ENCODE peak calls at places on chromosomes 2 and 18, in five cellular contexts. One of them, this sample, is unnamed.

GRCh38 chr2:74516070-74516633 is 1.9 kb downstream of the TLX2 start:
- DNase-seq in astrocyte of the cerebellum: no peak
- DNase-seq in astrocyte: no peak
- DNase-seq in cardiac muscle cell: peak
- DNase-seq in colonic mucosa: peak
- DNase-seq in this sample: no peak

GRCh38 chr2:71277536-71278103 is 50.7 kb upstream of the PAIP2B start:
- DNase-seq in astrocyte of the cerebellum: no peak
- DNase-seq in astrocyte: peak
- DNase-seq in cardiac muscle cell: peak
- DNase-seq in colonic mucosa: peak
- DNase-seq in this sample: no peak

GRCh38 chr2:75466708-75467311 is 93.9 kb downstream of the EVA1A start:
- DNase-seq in astrocyte of the cerebellum: peak
- DNase-seq in astrocyte: no peak
- DNase-seq in cardiac muscle cell: peak
- DNase-seq in colonic mucosa: peak
- DNase-seq in this sample: peak

GRCh38 chr2:237720444-237720843 is 78.1 kb upstream of the RBM44 start:
- DNase-seq in astrocyte of the cerebellum: no peak
- DNase-seq in astrocyte: no peak
- DNase-seq in cardiac muscle cell: no peak
- DNase-seq in colonic mucosa: no peak
- DNase-seq in this sample: no peak

GRCh38 chr2:241842620-241843211 is 16.0 kb downstream of the PDCD1 start:
- DNase-seq in astrocyte of the cerebellum: no peak
- DNase-seq in astrocyte: no peak
- DNase-seq in cardiac muscle cell: no peak
- DNase-seq in colonic mucosa: no peak
- DNase-seq in this sample: no peak

GRCh38 chr2:219689676-219690628 is 62.5 kb downstream of the SLC4A3 start:
- DNase-seq in astrocyte of the cerebellum: peak
- DNase-seq in astrocyte: peak
- DNase-seq in cardiac muscle cell: peak
- DNase-seq in colonic mucosa: peak
- DNase-seq in this sample: peak

GRCh38 chr18:37251679-37252078 is 313.9 kb downstream of the CELF4 start:
- DNase-seq in astrocyte of the cerebellum: no peak
- DNase-seq in astrocyte: no peak
- DNase-seq in cardiac muscle cell: no peak
- DNase-seq in colonic mucosa: no peak
- DNase-seq in this sample: no peak

GRCh38 chr18:44896817-44897216 is 216.1 kb downstream of the SETBP1 start:
- DNase-seq in astrocyte of the cerebellum: no peak
- DNase-seq in astrocyte: no peak
- DNase-seq in cardiac muscle cell: no peak
- DNase-seq in colonic mucosa: no peak
- DNase-seq in this sample: no peak

GRCh38 chr2:56009758-56010534 is 86.4 kb upstream of the EFEMP1 start:
- DNase-seq in astrocyte of the cerebellum: peak
- DNase-seq in astrocyte: peak
- DNase-seq in cardiac muscle cell: peak
- DNase-seq in colonic mucosa: no peak
- DNase-seq in this sample: peak

GRCh38 chr2:233430651-233431050 is 76.4 kb downstream of the DGKD start:
- DNase-seq in astrocyte of the cerebellum: no peak
- DNase-seq in astrocyte: no peak
- DNase-seq in cardiac muscle cell: no peak
- DNase-seq in colonic mucosa: no peak
- DNase-seq in this sample: no peak

GRCh38 chr2:207149253-207150213 is 16.2 kb downstream of the KLF7 start:
- DNase-seq in astrocyte of the cerebellum: no peak
- DNase-seq in astrocyte: peak
- DNase-seq in cardiac muscle cell: peak
- DNase-seq in colonic mucosa: no peak
- DNase-seq in this sample: peak

GRCh38 chr18:24054130-24054529 is 39.6 kb downstream of the TTC39C start:
- DNase-seq in astrocyte of the cerebellum: peak
- DNase-seq in astrocyte: peak
- DNase-seq in cardiac muscle cell: no peak
- DNase-seq in colonic mucosa: no peak
- DNase-seq in this sample: no peak

GRCh38 chr2:20175267-20175666 is 49.7 kb downstream of the SDC1 start:
- DNase-seq in astrocyte of the cerebellum: no peak
- DNase-seq in astrocyte: no peak
- DNase-seq in cardiac muscle cell: no peak
- DNase-seq in colonic mucosa: no peak
- DNase-seq in this sample: no peak

GRCh38 chr2:104965900-104966299 is 72.0 kb upstream of the MRPS9 start:
- DNase-seq in astrocyte of the cerebellum: no peak
- DNase-seq in astrocyte: no peak
- DNase-seq in cardiac muscle cell: no peak
- DNase-seq in colonic mucosa: no peak
- DNase-seq in this sample: no peak

GRCh38 chr2:149122521-149122920 is 84.0 kb downstream of the LYPD6B start:
- DNase-seq in astrocyte of the cerebellum: no peak
- DNase-seq in astrocyte: no peak
- DNase-seq in cardiac muscle cell: no peak
- DNase-seq in colonic mucosa: no peak
- DNase-seq in this sample: no peak

GRCh38 chr2:72723769-72724370 is 102.0 kb downstream of the EXOC6B start:
- DNase-seq in astrocyte of the cerebellum: no peak
- DNase-seq in astrocyte: no peak
- DNase-seq in cardiac muscle cell: peak
- DNase-seq in colonic mucosa: no peak
- DNase-seq in this sample: no peak

GRCh38 chr2:34533585-34534225 is 934.6 kb upstream of the FAM98A start:
- DNase-seq in astrocyte of the cerebellum: no peak
- DNase-seq in astrocyte: no peak
- DNase-seq in cardiac muscle cell: no peak
- DNase-seq in colonic mucosa: no peak
- DNase-seq in this sample: no peak

GRCh38 chr2:128783193-128783671 is 464.6 kb upstream of the HS6ST1 start:
- DNase-seq in astrocyte of the cerebellum: no peak
- DNase-seq in astrocyte: no peak
- DNase-seq in cardiac muscle cell: no peak
- DNase-seq in colonic mucosa: peak
- DNase-seq in this sample: no peak

GRCh38 chr2:232901711-232902578 is 31.9 kb downstream of the SNORC start:
- DNase-seq in astrocyte of the cerebellum: peak
- DNase-seq in astrocyte: peak
- DNase-seq in cardiac muscle cell: no peak
- DNase-seq in colonic mucosa: no peak
- DNase-seq in this sample: peak

GRCh38 chr2:3173031-3173430 is 204.6 kb downstream of the EIPR1 start:
- DNase-seq in astrocyte of the cerebellum: no peak
- DNase-seq in astrocyte: no peak
- DNase-seq in cardiac muscle cell: no peak
- DNase-seq in colonic mucosa: no peak
- DNase-seq in this sample: no peak

GRCh38 chr2:100676346-100676745 is 113.6 kb downstream of the PDCL3 start:
- DNase-seq in astrocyte of the cerebellum: no peak
- DNase-seq in astrocyte: no peak
- DNase-seq in cardiac muscle cell: no peak
- DNase-seq in colonic mucosa: no peak
- DNase-seq in this sample: no peak

GRCh38 chr2:172865422-172865821 is 129.8 kb downstream of the RAPGEF4 start:
- DNase-seq in astrocyte of the cerebellum: no peak
- DNase-seq in astrocyte: no peak
- DNase-seq in cardiac muscle cell: no peak
- DNase-seq in colonic mucosa: no peak
- DNase-seq in this sample: peak
- TF ChIP-seq CTCF in astrocyte of the cerebellum: no peak
- TF ChIP-seq CTCF in astrocyte: peak
- TF ChIP-seq CTCF in cardiac muscle cell: peak
- TF ChIP-seq CTCF in colonic mucosa: no peak
- TF ChIP-seq CTCF in this sample: peak

DNA sequence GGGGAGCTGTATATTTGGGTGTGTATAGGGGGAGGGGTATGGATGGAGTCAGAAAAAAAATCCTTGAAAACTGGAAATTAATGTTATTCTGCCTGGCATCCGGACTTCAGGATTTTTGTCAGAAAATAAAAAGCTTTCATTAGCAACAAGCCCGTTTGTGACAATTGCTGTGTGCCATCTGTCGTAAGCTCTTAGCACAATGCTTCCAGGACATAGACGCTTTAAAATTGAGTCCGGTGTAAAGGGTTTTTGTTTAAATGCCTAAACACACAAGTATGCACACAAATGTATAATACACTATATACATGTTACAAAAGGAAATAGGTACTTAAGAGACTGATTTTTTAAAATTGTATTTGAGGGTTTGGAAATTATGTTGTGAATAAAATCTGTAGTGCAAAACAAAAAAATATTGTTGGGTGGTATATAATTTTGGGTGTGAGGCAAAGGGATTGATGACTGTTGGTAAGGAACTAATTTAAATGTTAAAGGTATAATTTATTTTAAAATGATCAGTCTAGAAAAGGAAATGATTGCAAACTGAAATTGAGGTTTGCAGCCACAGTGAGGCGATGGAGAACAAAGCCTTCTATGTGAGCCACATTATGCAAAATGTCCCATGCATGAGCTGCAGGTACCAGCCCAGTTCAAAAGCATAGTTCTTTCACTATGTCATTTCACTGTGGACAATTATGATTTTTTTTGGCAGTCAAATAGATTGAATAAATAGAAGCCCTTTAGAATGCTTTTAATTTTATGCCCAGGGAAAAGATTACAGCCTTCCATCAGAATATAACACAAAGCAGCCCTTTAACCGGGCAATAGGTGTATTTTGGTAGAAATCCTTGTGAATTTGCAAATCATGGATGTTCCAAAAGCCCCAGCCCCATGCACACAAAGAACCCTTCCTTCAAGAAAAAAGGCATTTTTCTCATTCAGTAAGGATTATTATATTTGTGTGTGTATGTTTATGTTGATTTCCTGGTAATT is 1.5 kb downstream of the MAP2 start:
- DNase-seq in astrocyte of the cerebellum: peak
- DNase-seq in astrocyte: peak
- DNase-seq in cardiac muscle cell: peak
- DNase-seq in colonic mucosa: no peak
- DNase-seq in this sample: peak
- H3K4me3 ChIP-seq in astrocyte of the cerebellum: peak
- H3K4me3 ChIP-seq in astrocyte: peak
- H3K4me3 ChIP-seq in cardiac muscle cell: no peak
- H3K4me3 ChIP-seq in colonic mucosa: no peak
- H3K4me3 ChIP-seq in this sample: peak

GRCh38 chr2:21656330-21657075 is 532.7 kb downstream of the TDRD15 start:
- DNase-seq in astrocyte of the cerebellum: no peak
- DNase-seq in astrocyte: no peak
- DNase-seq in cardiac muscle cell: no peak
- DNase-seq in colonic mucosa: no peak
- DNase-seq in this sample: no peak
- TF ChIP-seq CTCF in astrocyte of the cerebellum: no peak
- TF ChIP-seq CTCF in astrocyte: no peak
- TF ChIP-seq CTCF in cardiac muscle cell: no peak
- TF ChIP-seq CTCF in colonic mucosa: no peak
- TF ChIP-seq CTCF in this sample: no peak

DNA sequence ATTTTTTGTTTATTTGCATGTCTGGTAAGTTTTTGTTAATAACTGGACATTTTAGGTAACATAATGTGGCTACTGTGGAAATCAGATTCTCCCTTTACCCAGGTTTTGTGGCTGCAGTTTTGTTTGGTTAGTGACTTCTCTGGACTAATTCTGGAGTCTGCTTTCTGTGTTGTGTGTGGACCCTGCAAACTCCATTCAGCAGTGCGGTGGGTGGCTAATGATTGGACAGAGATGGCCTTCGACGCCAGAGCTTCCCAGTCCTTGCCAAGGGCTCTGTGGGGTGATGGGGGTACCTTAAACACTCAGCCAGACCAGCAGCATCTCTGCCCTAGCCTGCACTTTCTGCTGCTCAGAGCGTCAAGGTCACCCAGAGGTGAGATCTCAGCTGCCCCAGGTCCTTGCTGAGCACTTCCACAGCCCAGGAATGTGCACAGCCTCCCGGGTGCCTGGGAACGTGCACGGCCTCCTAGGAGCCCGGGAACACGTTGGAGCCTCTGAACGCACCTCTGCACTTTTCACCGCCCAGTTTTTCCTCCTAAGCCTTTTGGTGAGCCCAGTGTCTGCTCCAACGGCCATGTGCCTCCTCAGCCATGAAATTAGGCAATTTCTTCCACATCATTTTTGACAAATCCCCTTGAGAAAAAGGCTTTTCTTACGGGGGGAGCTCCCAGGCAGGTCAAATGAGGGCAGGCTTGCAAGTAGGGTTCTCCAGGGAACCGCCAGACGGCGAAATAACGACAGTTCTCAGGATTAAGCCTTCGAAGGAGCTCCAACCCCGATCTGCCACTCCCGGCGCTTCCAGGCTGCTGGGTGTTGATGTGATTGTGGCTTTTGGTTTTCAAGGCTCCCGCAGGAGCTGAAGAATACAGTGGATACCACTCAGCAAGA is 35.2 kb upstream of the KLF11 start:
- DNase-seq in astrocyte of the cerebellum: peak
- DNase-seq in astrocyte: no peak
- DNase-seq in cardiac muscle cell: no peak
- DNase-seq in colonic mucosa: no peak
- DNase-seq in this sample: no peak
- H3K4me3 ChIP-seq in astrocyte of the cerebellum: no peak
- H3K4me3 ChIP-seq in astrocyte: no peak
- H3K4me3 ChIP-seq in cardiac muscle cell: no peak
- H3K4me3 ChIP-seq in colonic mucosa: no peak
- H3K4me3 ChIP-seq in this sample: no peak

GRCh38 chr2:195575879-195576391 is 81.1 kb upstream of the SLC39A10 start:
- DNase-seq in astrocyte of the cerebellum: peak
- DNase-seq in astrocyte: peak
- DNase-seq in cardiac muscle cell: no peak
- DNase-seq in colonic mucosa: no peak
- DNase-seq in this sample: peak
- TF ChIP-seq CTCF in astrocyte of the cerebellum: no peak
- TF ChIP-seq CTCF in astrocyte: no peak
- TF ChIP-seq CTCF in cardiac muscle cell: no peak
- TF ChIP-seq CTCF in colonic mucosa: no peak
- TF ChIP-seq CTCF in this sample: no peak

DNA sequence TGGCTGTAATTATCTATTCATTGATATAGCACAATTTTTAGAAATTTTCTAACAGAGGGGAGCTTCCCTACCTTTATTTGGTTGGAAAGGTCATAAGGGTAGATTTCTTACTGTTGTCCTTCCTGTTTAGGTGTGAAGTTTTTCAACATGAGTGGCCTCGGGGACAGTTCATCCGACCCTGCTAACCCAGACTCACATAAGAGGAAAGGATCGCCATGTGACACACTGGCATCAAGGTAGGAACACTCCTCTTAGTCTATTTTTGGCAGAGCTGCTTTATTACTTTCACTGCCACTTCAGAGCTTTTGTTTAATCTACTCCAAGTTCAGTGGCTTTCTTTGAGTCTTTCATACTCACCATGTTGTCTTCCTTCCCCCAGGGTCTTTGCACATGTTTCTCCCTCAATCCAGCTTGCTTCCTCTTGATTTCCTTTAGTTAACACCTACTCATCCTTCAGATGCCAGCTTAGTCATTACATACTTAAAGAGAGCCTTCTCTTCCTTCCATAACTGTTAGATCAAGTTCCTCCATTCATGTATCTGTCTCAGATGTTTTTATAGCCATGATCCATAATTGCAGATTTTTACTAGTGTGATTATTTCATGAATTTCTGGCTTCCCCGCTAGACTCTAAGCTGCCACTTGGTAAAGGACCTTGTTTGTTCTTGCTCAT is 134.5 kb downstream of the PTRHD1 start:
- DNase-seq in astrocyte of the cerebellum: no peak
- DNase-seq in astrocyte: no peak
- DNase-seq in cardiac muscle cell: peak
- DNase-seq in colonic mucosa: no peak
- DNase-seq in this sample: no peak
- H3K4me3 ChIP-seq in astrocyte of the cerebellum: no peak
- H3K4me3 ChIP-seq in astrocyte: no peak
- H3K4me3 ChIP-seq in cardiac muscle cell: no peak
- H3K4me3 ChIP-seq in colonic mucosa: no peak
- H3K4me3 ChIP-seq in this sample: no peak

This sample was measured in fibroblast of the aortic adventitia.